ENCODE peak calls at places on chromosomes 13 and 19, in five cellular contexts. Y, U, O, L and N are unnamed samples.

GRCh38 chr13:106522898-106523525 is 12.4 kb downstream of the EFNB2 start:
- DNase-seq in Y (no peak), U (no peak), O (no peak), L (peak), N (no peak)

GRCh38 chr13:25380741-25381324 is 9.1 kb downstream of the ATP8A2 start:
- DNase-seq in Y (no peak), U (no peak), O (no peak), L (no peak), N (no peak)

GRCh38 chr13:22080832-22081231 is 410.0 kb downstream of the FGF9 start:
- DNase-seq in Y (no peak), U (no peak), O (no peak), L (no peak), N (no peak)

GRCh38 chr19:31232871-31233270 is 116.4 kb downstream of the TSHZ3 start:
- DNase-seq in Y (no peak), U (peak), O (no peak), L (no peak), N (peak)

GRCh38 chr13:85303630-85304029 is 495.6 kb downstream of the SLITRK6 start:
- DNase-seq in Y (no peak), U (no peak), O (no peak), L (no peak), N (no peak)

GRCh38 chr13:102017248-102017647 is 384.6 kb downstream of the FGF14 start:
- DNase-seq in Y (no peak), U (no peak), O (no peak), L (no peak), N (no peak)

GRCh38 chr19:14097532-14098151 is 7.1 kb upstream of the SAMD1 start:
- DNase-seq in Y (no peak), U (no peak), O (no peak), L (no peak), N (no peak)

GRCh38 chr13:64723735-64724134 is 2506.4 kb downstream of the PCDH9 start:
- DNase-seq in Y (no peak), U (peak), O (no peak), L (no peak), N (peak)

GRCh38 chr13:50714886-50715285 is 128.6 kb downstream of the DLEU7 start:
- DNase-seq in Y (no peak), U (no peak), O (no peak), L (no peak), N (no peak)

GRCh38 chr13:39134574-39134973 is 96.3 kb downstream of the NHLRC3 start:
- DNase-seq in Y (no peak), U (no peak), O (no peak), L (no peak), N (no peak)

GRCh38 chr19:57935731-57936130 is 529 bp upstream of the ZNF418 start:
- DNase-seq in Y (no peak), U (no peak), O (no peak), L (no peak), N (no peak)
- H3K4me3 ChIP-seq in Y (no peak), U (no peak), O (no peak), L (no peak), N (no peak)

GRCh38 chr13:95541308-95541707 is 11.2 kb upstream of the CLDN10 start:
- DNase-seq in Y (no peak), U (no peak), O (no peak), L (no peak), N (no peak)

GRCh38 chr13:95540848-95541247 is 11.7 kb upstream of the CLDN10 start:
- DNase-seq in Y (no peak), U (no peak), O (peak), L (no peak), N (no peak)

GRCh38 chr13:95535243-95535642 is 17.3 kb upstream of the CLDN10 start:
- DNase-seq in Y (no peak), U (peak), O (no peak), L (no peak), N (peak)

GRCh38 chr13:95533545-95534135 is 18.9 kb upstream of the CLDN10 start:
- DNase-seq in Y (no peak), U (no peak), O (no peak), L (peak), N (no peak)

GRCh38 chr13:95536629-95537241 is 15.8 kb upstream of the CLDN10 start:
- DNase-seq in Y (no peak), U (peak), O (no peak), L (no peak), N (peak)
- TF ChIP-seq CTCF in Y (no peak), U (peak), O (peak), L (peak), N (peak)

GRCh38 chr13:31204592-31204991 is 4.8 kb downstream of the B3GLCT start:
- DNase-seq in Y (no peak), U (no peak), O (no peak), L (no peak), N (peak)
- H3K4me3 ChIP-seq in Y (no peak), U (no peak), O (no peak), L (no peak), N (no peak)

GRCh38 chr19:42232435-42232834 is 10.0 kb downstream of the GSK3A start:
- DNase-seq in Y (no peak), U (no peak), O (no peak), L (no peak), N (no peak)

GRCh38 chr19:42229855-42230331 is 9.8 kb downstream of the ZNF526 start:
- DNase-seq in Y (no peak), U (no peak), O (no peak), L (no peak), N (peak)

GRCh38 chr19:42228640-42229039 is 8.5 kb downstream of the ZNF526 start:
- DNase-seq in Y (no peak), U (no peak), O (no peak), L (no peak), N (no peak)

GRCh38 chr19:42226886-42227285 is 6.8 kb downstream of the ZNF526 start:
- DNase-seq in Y (no peak), U (no peak), O (no peak), L (no peak), N (no peak)

GRCh38 chr19:42229263-42229854 is 9.2 kb downstream of the ZNF526 start:
- DNase-seq in Y (no peak), U (no peak), O (no peak), L (no peak), N (no peak)
- TF ChIP-seq CTCF in Y (no peak), U (no peak), O (no peak), L (no peak), N (no peak)

DNA sequence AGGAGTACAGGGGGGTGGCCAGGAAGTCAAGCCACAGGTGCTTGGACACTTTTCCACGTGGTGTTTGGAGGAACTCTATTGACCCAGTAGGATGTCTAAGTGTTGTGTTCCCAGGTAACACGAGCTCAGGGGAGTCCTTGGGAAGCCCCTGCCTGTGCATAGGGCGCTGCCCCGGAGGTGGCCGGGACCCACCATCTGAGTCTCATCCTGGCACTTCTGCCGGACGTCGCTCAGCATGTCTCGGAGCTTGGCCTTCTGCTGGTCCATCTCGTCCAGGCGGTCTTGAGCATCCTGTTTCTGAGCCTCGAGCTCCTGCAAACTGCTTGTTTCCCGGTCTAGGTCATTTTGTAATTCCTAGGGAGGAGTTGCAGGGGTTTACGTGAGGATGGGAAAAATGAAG is 67.4 kb downstream of the EPS15L1 start:
- DNase-seq in Y (no peak), U (no peak), O (no peak), L (no peak), N (no peak)
- H3K4me3 ChIP-seq in Y (no peak), U (no peak), O (no peak), L (no peak), N (no peak)

DNA sequence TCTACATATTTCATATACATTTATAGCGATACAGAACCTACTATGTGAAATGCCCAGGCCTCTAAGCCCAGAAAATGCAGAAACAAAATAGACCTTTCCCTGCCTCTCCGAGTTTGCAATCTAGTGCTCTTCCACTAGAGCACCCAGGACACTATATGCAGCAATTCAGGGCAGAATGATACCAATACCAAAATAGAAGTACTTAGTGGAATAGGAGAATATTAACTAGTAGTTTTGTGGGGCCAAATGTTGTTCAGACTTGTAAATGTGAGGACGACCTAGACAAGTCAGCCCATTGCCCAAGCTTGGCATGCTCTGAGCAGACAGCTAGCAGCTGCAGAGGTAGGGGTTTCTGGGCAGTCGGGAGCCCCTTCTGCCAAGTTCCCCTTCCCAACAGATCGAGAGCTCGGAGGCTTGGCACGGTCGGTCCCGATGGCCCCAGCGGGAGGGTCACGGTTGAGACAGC is 35.8 kb upstream of the FLT1 start:
- DNase-seq in Y (no peak), U (no peak), O (no peak), L (no peak), N (no peak)
- TF ChIP-seq CTCF in Y (no peak), U (peak), O (no peak), L (no peak), N (peak)

GRCh38 chr13:111895896-111896821 is 170.8 kb upstream of the SOX1 start:
- DNase-seq in Y (no peak), U (no peak), O (no peak), L (no peak), N (no peak)

GRCh38 chr13:111893607-111894443 is 173.1 kb upstream of the SOX1 start:
- DNase-seq in Y (no peak), U (no peak), O (no peak), L (no peak), N (no peak)

GRCh38 chr13:111897846-111898215 is 169.1 kb upstream of the SOX1 start:
- DNase-seq in Y (no peak), U (no peak), O (no peak), L (no peak), N (no peak)

GRCh38 chr13:111897178-111897845 is 169.6 kb upstream of the SOX1 start:
- DNase-seq in Y (no peak), U (no peak), O (no peak), L (no peak), N (no peak)

GRCh38 chr13:111893071-111893606 is 173.8 kb upstream of the SOX1 start:
- DNase-seq in Y (no peak), U (no peak), O (no peak), L (no peak), N (no peak)
- H3K4me3 ChIP-seq in Y (no peak), U (no peak), O (peak), L (no peak), N (no peak)

GRCh38 chr19:11020982-11021759 is 60.3 kb downstream of the SMARCA4 start:
- DNase-seq in Y (peak), U (no peak), O (no peak), L (no peak), N (no peak)
- TF ChIP-seq CTCF in Y (no peak), U (no peak), O (no peak), L (no peak), N (no peak)

DNA sequence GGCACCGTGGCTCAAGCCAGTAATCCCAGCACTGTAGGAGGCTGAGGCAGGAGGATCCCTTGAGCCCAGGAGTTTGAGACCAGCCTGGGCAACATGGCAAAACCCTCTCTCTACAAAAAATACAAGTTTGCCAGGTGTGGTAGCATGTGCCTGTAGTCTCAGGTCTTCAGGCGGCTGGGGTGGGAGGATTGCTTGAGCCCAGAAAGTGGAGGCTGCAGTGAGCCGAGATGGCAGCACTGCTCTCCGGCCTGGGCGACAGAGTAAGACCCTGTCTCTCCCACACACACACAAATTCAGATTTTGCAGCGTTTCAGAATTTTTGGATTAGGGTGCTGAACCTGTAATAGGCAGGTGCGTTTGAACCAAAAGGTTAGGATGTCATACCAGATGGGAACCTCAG is 2.2 kb downstream of the RPS11 start:
- DNase-seq in Y (no peak), U (no peak), O (no peak), L (no peak), N (no peak)
- H3K4me3 ChIP-seq in Y (peak), U (no peak), O (no peak), L (no peak), N (no peak)